ENCODE peak calls at places on chromosome 1, in four cellular contexts. One of them, this sample, is unnamed.

GRCh38 chr1:8059161-8059622 is 33.1 kb upstream of the ERRFI1 start:
- DNase-seq in progenitor cell of endocrine pancreas: no peak
- DNase-seq in NCI-H2081: no peak
- DNase-seq in osteocyte: no peak
- DNase-seq in this sample: no peak

GRCh38 chr1:184512724-184513123 is 125.9 kb downstream of the C1orf21 start:
- DNase-seq in progenitor cell of endocrine pancreas: no peak
- DNase-seq in NCI-H2081: no peak
- DNase-seq in osteocyte: no peak
- DNase-seq in this sample: no peak

GRCh38 chr1:86380257-86380861 is 15.8 kb downstream of the ODF2L start:
- DNase-seq in NCI-H2081: peak
- DNase-seq in progenitor cell of endocrine pancreas: no peak
- DNase-seq in osteocyte: no peak
- DNase-seq in this sample: peak

GRCh38 chr1:167501513-167502191 is 16.7 kb downstream of the CD247 start:
- DNase-seq in NCI-H2081: no peak
- DNase-seq in progenitor cell of endocrine pancreas: no peak
- DNase-seq in osteocyte: no peak
- DNase-seq in this sample: no peak

GRCh38 chr1:1307908-1308755 is at the start of the genes ACAP3 and PUSL1:
- DNase-seq in progenitor cell of endocrine pancreas: peak
- DNase-seq in osteocyte: peak
- DNase-seq in NCI-H2081: peak
- DNase-seq in this sample: peak

GRCh38 chr1:232571523-232571922 is 58.4 kb downstream of the SIPA1L2 start:
- DNase-seq in osteocyte: no peak
- DNase-seq in NCI-H2081: no peak
- DNase-seq in progenitor cell of endocrine pancreas: no peak
- DNase-seq in this sample: no peak

GRCh38 chr1:241292973-241293372 is 64.0 kb downstream of the RGS7 start:
- DNase-seq in progenitor cell of endocrine pancreas: no peak
- DNase-seq in osteocyte: no peak
- DNase-seq in NCI-H2081: no peak
- DNase-seq in this sample: no peak

GRCh38 chr1:109272831-109273547 is 10.0 kb downstream of the PSRC1 start:
- DNase-seq in osteocyte: no peak
- DNase-seq in NCI-H2081: no peak
- DNase-seq in progenitor cell of endocrine pancreas: no peak
- DNase-seq in this sample: no peak

GRCh38 chr1:201461193-201461657 is 7.8 kb downstream of the PHLDA3 start:
- DNase-seq in progenitor cell of endocrine pancreas: no peak
- DNase-seq in NCI-H2081: no peak
- DNase-seq in osteocyte: no peak
- DNase-seq in this sample: no peak

GRCh38 chr1:187300093-187300492 is 471.3 kb downstream of the PLA2G4A start:
- DNase-seq in progenitor cell of endocrine pancreas: no peak
- DNase-seq in NCI-H2081: no peak
- DNase-seq in osteocyte: no peak
- DNase-seq in this sample: no peak

GRCh38 chr1:11981378-11982009 is 1.2 kb downstream of the MFN2 start:
- DNase-seq in NCI-H2081: no peak
- DNase-seq in progenitor cell of endocrine pancreas: no peak
- DNase-seq in osteocyte: no peak
- DNase-seq in this sample: no peak

GRCh38 chr1:214568328-214568727 is 16.9 kb upstream of the PTPN14 start:
- DNase-seq in NCI-H2081: no peak
- DNase-seq in progenitor cell of endocrine pancreas: no peak
- DNase-seq in osteocyte: no peak
- DNase-seq in this sample: no peak

GRCh38 chr1:23101101-23101827 is 67.4 kb downstream of the LUZP1 start:
- DNase-seq in osteocyte: no peak
- DNase-seq in NCI-H2081: no peak
- DNase-seq in progenitor cell of endocrine pancreas: no peak
- DNase-seq in this sample: no peak

GRCh38 chr1:207024202-207025143 is 8.1 kb downstream of the C1orf116 start:
- DNase-seq in progenitor cell of endocrine pancreas: no peak
- DNase-seq in NCI-H2081: no peak
- DNase-seq in osteocyte: no peak
- DNase-seq in this sample: no peak

GRCh38 chr1:7558041-7558461 is 213.0 kb upstream of the VAMP3 start:
- DNase-seq in NCI-H2081: no peak
- DNase-seq in osteocyte: no peak
- DNase-seq in progenitor cell of endocrine pancreas: no peak
- DNase-seq in this sample: no peak

GRCh38 chr1:47756411-47756810 is 240.8 kb downstream of the TRABD2B start:
- DNase-seq in NCI-H2081: no peak
- DNase-seq in progenitor cell of endocrine pancreas: no peak
- DNase-seq in osteocyte: no peak
- DNase-seq in this sample: no peak

GRCh38 chr1:15810073-15810472 is 2.6 kb upstream of the UQCRHL start:
- DNase-seq in osteocyte: no peak
- DNase-seq in progenitor cell of endocrine pancreas: no peak
- DNase-seq in NCI-H2081: no peak
- DNase-seq in this sample: no peak

GRCh38 chr1:229155472-229155871 is 115.4 kb upstream of the RAB4A start:
- DNase-seq in osteocyte: no peak
- DNase-seq in NCI-H2081: no peak
- DNase-seq in progenitor cell of endocrine pancreas: no peak
- DNase-seq in this sample: no peak

This sample was measured in NCI-H1930.